ENCODE peak calls at places on chromosomes 5 and 9, in four cellular contexts. One of them, this sample, is unnamed.

GRCh38 chr5:39373797-39374196 is 9.5 kb upstream of the C9 start:
- DNase-seq in neuronal stem cell: no peak
- DNase-seq in stimulated activated CD4-positive, alpha-beta T cell treated with anti-CD3 and anti-CD28 coated beads, Interleukin-2, amount 100 ng/mL, for 24 hours: no peak
- DNase-seq in SK-MEL-5: no peak
- DNase-seq in this sample: no peak

GRCh38 chr5:176466245-176466871 is 18.2 kb downstream of the FAF2 start:
- DNase-seq in neuronal stem cell: no peak
- DNase-seq in SK-MEL-5: no peak
- DNase-seq in stimulated activated CD4-positive, alpha-beta T cell treated with anti-CD3 and anti-CD28 coated beads, Interleukin-2, amount 100 ng/mL, for 24 hours: no peak
- DNase-seq in this sample: no peak

GRCh38 chr5:170251462-170251861 is 18.7 kb downstream of the C5orf58 start:
- DNase-seq in SK-MEL-5: no peak
- DNase-seq in stimulated activated CD4-positive, alpha-beta T cell treated with anti-CD3 and anti-CD28 coated beads, Interleukin-2, amount 100 ng/mL, for 24 hours: no peak
- DNase-seq in neuronal stem cell: no peak
- DNase-seq in this sample: no peak

GRCh38 chr5:107794731-107795130 is 124.0 kb upstream of the EFNA5 start:
- DNase-seq in SK-MEL-5: no peak
- DNase-seq in neuronal stem cell: no peak
- DNase-seq in stimulated activated CD4-positive, alpha-beta T cell treated with anti-CD3 and anti-CD28 coated beads, Interleukin-2, amount 100 ng/mL, for 24 hours: no peak
- DNase-seq in this sample: no peak

GRCh38 chr9:35116898-35117551 is 1.4 kb upstream of the ATOSB start:
- DNase-seq in neuronal stem cell: peak; percentile 91
- DNase-seq in SK-MEL-5: peak; percentile 92
- DNase-seq in stimulated activated CD4-positive, alpha-beta T cell treated with anti-CD3 and anti-CD28 coated beads, Interleukin-2, amount 100 ng/mL, for 24 hours: peak; percentile 82
- DNase-seq in this sample: peak; percentile 77

GRCh38 chr5:14250094-14250777 is 107.1 kb downstream of the TRIO start:
- DNase-seq in stimulated activated CD4-positive, alpha-beta T cell treated with anti-CD3 and anti-CD28 coated beads, Interleukin-2, amount 100 ng/mL, for 24 hours: no peak
- DNase-seq in neuronal stem cell: peak; percentile 46
- DNase-seq in SK-MEL-5: peak; percentile 49
- DNase-seq in this sample: peak; percentile 57

GRCh38 chr5:100595152-100595811 is 60.1 kb downstream of the FAM174A start:
- DNase-seq in neuronal stem cell: no peak
- DNase-seq in stimulated activated CD4-positive, alpha-beta T cell treated with anti-CD3 and anti-CD28 coated beads, Interleukin-2, amount 100 ng/mL, for 24 hours: no peak
- DNase-seq in SK-MEL-5: peak; percentile 33
- DNase-seq in this sample: no peak

GRCh38 chr9:116555102-116555501 is 132.0 kb upstream of the TRIM32 start:
- DNase-seq in SK-MEL-5: no peak
- DNase-seq in stimulated activated CD4-positive, alpha-beta T cell treated with anti-CD3 and anti-CD28 coated beads, Interleukin-2, amount 100 ng/mL, for 24 hours: no peak
- DNase-seq in neuronal stem cell: no peak
- DNase-seq in this sample: no peak

GRCh38 chr5:156188026-156188425 is 138.9 kb upstream of the SGCD start:
- DNase-seq in SK-MEL-5: no peak
- DNase-seq in stimulated activated CD4-positive, alpha-beta T cell treated with anti-CD3 and anti-CD28 coated beads, Interleukin-2, amount 100 ng/mL, for 24 hours: no peak
- DNase-seq in neuronal stem cell: no peak
- DNase-seq in this sample: no peak

GRCh38 chr9:36930941-36931340 is 103.1 kb downstream of the PAX5 start:
- DNase-seq in neuronal stem cell: no peak
- DNase-seq in stimulated activated CD4-positive, alpha-beta T cell treated with anti-CD3 and anti-CD28 coated beads, Interleukin-2, amount 100 ng/mL, for 24 hours: no peak
- DNase-seq in SK-MEL-5: no peak
- DNase-seq in this sample: no peak

GRCh38 chr5:151026674-151027073 is 6.3 kb downstream of the GPX3 start:
- DNase-seq in neuronal stem cell: no peak
- DNase-seq in SK-MEL-5: no peak
- DNase-seq in stimulated activated CD4-positive, alpha-beta T cell treated with anti-CD3 and anti-CD28 coated beads, Interleukin-2, amount 100 ng/mL, for 24 hours: no peak
- DNase-seq in this sample: no peak